ENCODE peak calls at places on chromosomes 2 and 18, in six cellular contexts. M is GM12878, U is A549, L is K562, I is HepG2, N is upper lobe of left lung. F is an unnamed sample. For H3K4me1, the result is how much of the 10 kb centered on the place peaks cover.

GRCh38 chr18:12245793-12246135 is 8.4 kb upstream of the CIDEA start:
- ATAC-seq in L (no peak), I (no peak), M (no peak), N (no peak), U (no peak), F (no peak)

GRCh38 chr2:108220942-108221541 is 18.7 kb upstream of the SULT1C3 start:
- ATAC-seq in I (no peak), M (no peak), L (no peak), U (no peak), N (no peak), F (no peak)

GRCh38 chr18:40159141-40160017 is 1795.7 kb upstream of the PIK3C3 start:
- ATAC-seq in N (no peak), U (peak), M (peak), L (no peak), I (peak), F (no peak)

GRCh38 chr2:121128741-121129659 is 156.0 kb downstream of the TFCP2L1 start:
- ATAC-seq in N (peak), U (peak), L (peak), M (peak), I (peak), F (no peak)

GRCh38 chr2:30462131-30462857 is 15.2 kb downstream of the LCLAT1 start:
- ATAC-seq in M (no peak), I (no peak), L (no peak), N (no peak), U (no peak), F (no peak)

GRCh38 chr2:43790118-43790517 is 16.3 kb downstream of the DYNC2LI1 start:
- ATAC-seq in I (no peak), M (no peak), U (no peak), N (no peak), L (no peak), F (peak)

GRCh38 chr2:165008916-165009315 is 53.6 kb upstream of the SLC38A11 start:
- ATAC-seq in U (peak), I (no peak), L (no peak), N (peak), M (no peak), F (peak)

GRCh38 chr18:13217466-13217961 is 1.0 kb upstream of the LDLRAD4 start:
- ATAC-seq in U (peak), N (peak), L (peak), M (peak), I (peak), F (peak)

GRCh38 chr2:85058619-85058941 is 74.6 kb upstream of the TCF7L1 start:
- ATAC-seq in N (no peak), M (no peak), L (no peak), I (peak), U (no peak), F (no peak)

GRCh38 chr2:1518501-1518821 is 105.2 kb downstream of the TPO start:
- ATAC-seq in I (no peak), L (no peak), U (no peak), M (no peak), N (no peak), F (no peak)

GRCh38 chr2:18626256-18626668 is 36.9 kb upstream of the NT5C1B start:
- ATAC-seq in M (no peak), L (no peak), U (no peak), N (peak), I (no peak), F (peak)

GRCh38 chr18:37778417-37779165 is 213.0 kb upstream of the CELF4 start:
- ATAC-seq in N (peak), I (peak), L (peak), U (peak), M (peak), F (peak)

GRCh38 chr2:231123362-231123898 is 1.4 kb downstream of the HTR2B start:
- ATAC-seq in I (peak), M (peak), L (no peak), N (no peak), U (no peak), F (no peak)

GRCh38 chr18:9931146-9931545 is 17.3 kb downstream of the VAPA start:
- ATAC-seq in N (no peak), I (no peak), U (no peak), L (no peak), M (no peak), F (no peak)

GRCh38 chr2:131039101-131039440 is 54.2 kb downstream of the FAM168B start:
- ATAC-seq in L (no peak), U (no peak), M (no peak), N (no peak), I (no peak), F (no peak)

GRCh38 chr2:196563876-196564275 is 75.6 kb upstream of the CCDC150 start:
- ATAC-seq in U (no peak), I (no peak), L (no peak), N (no peak), M (no peak), F (no peak)

GRCh38 chr2:157466764-157467163 is 22.9 kb upstream of the CYTIP start:
- ATAC-seq in U (no peak), L (no peak), N (no peak), M (peak), I (no peak), F (no peak)

GRCh38 chr2:16250886-16251285 is 310.5 kb downstream of the MYCN start:
- ATAC-seq in U (no peak), N (no peak), M (no peak), L (no peak), I (no peak), F (no peak)

GRCh38 chr2:53515435-53516332 is 251.9 kb upstream of the CHAC2 start:
- ATAC-seq in I (peak), M (peak), N (peak), L (peak), U (peak), F (no peak)

GRCh38 chr18:9701604-9702324 is 6.3 kb upstream of the RAB31 start:
- ATAC-seq in N (peak), M (no peak), L (no peak), U (no peak), I (no peak), F (peak)

GRCh38 chr2:235616846-235617245 is 123.0 kb downstream of the AGAP1 start:
- ATAC-seq in I (no peak), M (no peak), L (no peak), U (no peak), N (no peak), F (no peak)

GRCh38 chr2:150101947-150102346 is 385.5 kb downstream of the RND3 start:
- ATAC-seq in U (no peak), L (no peak), I (no peak), N (no peak), M (no peak), F (no peak)

GRCh38 chr2:20381457-20381856 is 30.8 kb upstream of the PUM2 start:
- ATAC-seq in I (no peak), L (no peak), N (no peak), M (no peak), U (no peak), F (no peak)

GRCh38 chr2:20194097-20194989 is 30.6 kb downstream of the SDC1 start:
- ATAC-seq in I (no peak), U (no peak), M (no peak), L (no peak), N (no peak), F (no peak)

GRCh38 chr2:211175956-211176355 is 619.6 kb downstream of the CPS1 start:
- ATAC-seq in M (no peak), L (no peak), I (no peak), U (no peak), N (no peak), F (no peak)

GRCh38 chr2:70498054-70498453 is 55.6 kb downstream of the TGFA start:
- ATAC-seq in U (peak), I (peak), N (no peak), M (peak), L (peak), F (no peak)

GRCh38 chr18:8562914-8563313 is 46.3 kb upstream of the RAB12 start:
- ATAC-seq in I (no peak), L (no peak), U (no peak), N (no peak), M (no peak), F (no peak)

GRCh38 chr18:29087616-29088246 is 910.8 kb upstream of the CDH2 start:
- ATAC-seq in L (no peak), I (no peak), U (no peak), M (no peak), N (no peak), F (no peak)

GRCh38 chr2:177314722-177315264 is 50.3 kb upstream of the NFE2L2 start:
- ATAC-seq in U (no peak), N (peak), M (no peak), L (peak), I (no peak), F (no peak)

GRCh38 chr2:44535376-44535775 is 173.6 kb downstream of the CAMKMT start:
- ATAC-seq in I (no peak), N (no peak), L (no peak), U (no peak), M (no peak), F (no peak)

GRCh38 chr2:100924122-100924519 is 78.0 kb upstream of the RPL31 start:
- ATAC-seq in M (peak), I (no peak), N (peak), L (no peak), U (peak), F (no peak)
- H3K27ac ChIP-seq in M (no peak), I (no peak), N (peak), L (no peak), U (no peak), F (peak)

GRCh38 chr2:218039171-218039570 is 29.9 kb upstream of the RUFY4 start:
- ATAC-seq in I (no peak), L (no peak), M (no peak), N (no peak), U (no peak), F (no peak)

GRCh38 chr2:218035463-218036100 is 32.8 kb upstream of the TNS1 start:
- ATAC-seq in N (no peak), I (no peak), U (no peak), M (no peak), L (no peak), F (no peak)

GRCh38 chr2:218033208-218033589 is 30.4 kb upstream of the TNS1 start:
- ATAC-seq in L (no peak), N (no peak), I (peak), M (no peak), U (no peak), F (no peak)

GRCh38 chr2:218033590-218034496 is 31.0 kb upstream of the TNS1 start:
- ATAC-seq in U (no peak), I (peak), L (peak), M (peak), N (peak), F (no peak)

DNA sequence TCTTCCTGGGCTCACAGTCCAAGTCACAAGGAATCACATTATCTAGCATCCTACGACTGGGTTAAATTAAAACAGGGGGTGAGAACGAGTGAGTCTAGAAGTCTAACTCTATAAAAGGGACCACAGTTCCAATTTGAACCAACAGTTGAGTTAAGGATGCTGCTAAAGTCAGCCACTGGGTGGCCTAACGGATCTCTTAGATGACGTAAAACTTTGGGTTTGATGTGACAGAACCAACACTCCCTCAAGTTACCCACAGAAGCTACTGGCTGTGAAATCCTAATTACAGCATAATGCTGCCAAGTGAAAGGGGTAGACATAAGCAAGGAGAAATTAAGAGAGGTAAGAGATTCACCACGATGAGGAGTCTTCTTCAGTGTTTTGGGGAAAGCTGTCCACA is 32.7 kb upstream of the RUFY4 start:
- ATAC-seq in N (no peak), L (peak), I (no peak), M (peak), U (no peak), F (no peak)
- TF ChIP-seq EP300 in N (no peak), L (no peak), I (no peak), M (no peak), U (no peak), F (no peak)

GRCh38 chr2:240565267-240566202 is 2.7 kb upstream of the RNPEPL1 start:
- ATAC-seq in L (peak), I (peak), U (peak), N (peak), M (peak), F (no peak)

GRCh38 chr2:240568678-240569522 is 616 bp downstream of the RNPEPL1 start:
- ATAC-seq in L (no peak), I (no peak), M (no peak), U (peak), N (peak), F (peak)

GRCh38 chr2:240566203-240567136 is 1.8 kb upstream of the RNPEPL1 start:
- ATAC-seq in M (peak), U (peak), L (peak), N (peak), I (peak), F (peak)

GRCh38 chr2:240567872-240568677 is at the start of gene RNPEPL1:
- ATAC-seq in L (peak), M (peak), I (peak), N (peak), U (peak), F (peak)

DNA sequence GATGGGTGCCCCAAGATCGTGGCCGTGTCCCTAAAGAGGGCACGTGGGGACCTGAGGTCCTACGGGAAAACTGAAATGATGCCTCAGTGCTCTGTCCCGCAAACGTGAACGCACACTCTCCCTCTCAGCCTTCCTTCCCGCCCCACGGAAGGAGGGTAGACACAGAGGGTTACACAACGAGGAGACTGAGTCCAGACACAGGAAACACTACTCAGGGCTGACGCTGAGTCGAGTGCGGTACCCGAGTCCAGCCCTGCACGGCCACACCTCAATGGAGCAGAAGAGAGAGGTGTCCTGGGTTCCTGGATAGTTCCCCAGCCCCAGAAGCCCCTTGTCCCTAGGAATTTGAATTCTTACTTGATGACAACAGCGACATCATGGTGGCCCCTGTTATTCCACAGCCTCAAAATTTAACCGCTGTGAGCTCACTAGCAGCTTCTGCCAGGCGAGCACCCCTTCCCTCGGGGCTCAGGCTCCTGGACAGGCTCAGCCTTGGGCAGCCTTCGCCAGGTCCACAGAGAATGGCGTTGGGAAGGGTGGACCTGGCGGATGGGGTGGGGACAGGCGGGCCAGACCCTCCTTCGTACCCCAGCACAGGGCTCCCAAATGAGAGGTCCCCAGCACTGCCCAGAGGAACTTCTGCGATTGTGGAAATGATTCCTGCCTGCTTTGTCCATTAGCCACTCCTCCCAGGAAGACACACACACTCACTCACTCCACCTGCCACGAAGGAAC is 980 bp upstream of the RNPEPL1 start:
- ATAC-seq in U (peak), I (peak), M (peak), N (peak), L (peak), F (no peak)
- H3K4me1 ChIP-seq in U (under half), I (under half), M (under half), N (half or more), L (half or more), F (half or more)

GRCh38 chr2:241317391-241317790 is 1.7 kb downstream of the SEPTIN2 start:
- ATAC-seq in N (no peak), L (no peak), M (no peak), U (no peak), I (no peak), F (no peak)

GRCh38 chr2:241321911-241322310 is 6.2 kb downstream of the SEPTIN2 start:
- ATAC-seq in I (no peak), L (no peak), U (no peak), N (no peak), M (no peak), F (no peak)

GRCh38 chr2:241323777-241324176 is 8.1 kb downstream of the SEPTIN2 start:
- ATAC-seq in L (no peak), I (no peak), U (no peak), M (peak), N (no peak), F (no peak)

GRCh38 chr2:241321033-241321432 is 5.3 kb downstream of the SEPTIN2 start:
- ATAC-seq in I (no peak), M (no peak), L (no peak), N (no peak), U (no peak), F (no peak)

DNA sequence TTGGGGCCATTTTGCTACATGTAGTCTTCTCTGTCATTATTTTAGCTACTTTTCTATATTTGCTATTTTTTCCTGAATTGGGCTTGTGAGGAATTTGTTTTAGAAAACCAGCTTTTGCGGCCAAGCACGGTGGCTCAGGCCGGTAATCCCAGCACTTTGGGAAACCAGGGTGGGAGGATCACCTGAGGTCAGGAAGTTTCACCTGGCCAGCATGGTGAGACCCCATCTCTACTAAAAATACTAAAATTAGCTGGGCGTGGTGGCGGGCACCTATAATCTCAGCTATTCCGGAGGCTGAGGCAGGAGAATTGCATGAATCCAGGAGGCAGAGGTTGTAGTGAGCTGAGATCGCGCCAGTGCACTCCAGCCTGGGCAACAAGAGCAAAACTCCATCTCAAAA is 4.7 kb downstream of the SEPTIN2 start:
- ATAC-seq in I (no peak), M (no peak), L (no peak), N (no peak), U (no peak), F (no peak)
- H3K27ac ChIP-seq in I (no peak), M (no peak), L (no peak), N (no peak), U (no peak), F (no peak)

DNA sequence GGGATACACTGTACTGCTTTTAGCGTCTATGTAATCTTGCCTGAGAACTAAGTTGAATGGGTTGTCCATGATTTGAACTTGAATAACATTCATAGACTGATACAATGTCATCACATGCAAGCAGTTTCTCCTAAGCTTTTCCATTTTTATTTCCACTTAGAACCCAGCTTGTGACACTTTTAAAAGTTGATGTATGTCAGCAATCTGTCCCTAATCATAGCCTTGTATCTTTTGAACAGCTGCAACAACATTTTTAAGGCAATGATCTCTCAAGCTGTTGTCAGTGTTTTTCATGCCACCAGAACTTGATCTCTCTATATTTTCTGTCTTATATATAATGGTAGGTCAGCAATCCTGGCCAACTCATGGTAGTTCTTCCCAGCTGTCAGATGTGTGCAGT is 185.0 kb downstream of the DOK6 start:
- ATAC-seq in L (no peak), N (no peak), I (no peak), M (no peak), U (no peak), F (no peak)
- TF ChIP-seq EP300 in L (no peak), N (no peak), I (no peak), M (no peak), U (no peak), F (no peak)

F was measured in gastroesophageal sphincter.